ENCODE peak calls at places on chromosomes 1 and 21, in nine cellular contexts. D, R, N, K, W, J, Z, X and H are unnamed samples.

GRCh38 chr1:18765725-18766124 is 93.7 kb downstream of the TAS1R2 start:
- DNase-seq in R (no peak), X (no peak), K (no peak), J (no peak), Z (no peak), D (no peak), W (no peak), N (no peak), H (no peak)

GRCh38 chr1:159054427-159054826 is 22.1 kb downstream of the AIM2 start:
- DNase-seq in W (no peak), R (no peak), Z (no peak), X (no peak), N (no peak), J (no peak), D (no peak), K (no peak), H (no peak)

GRCh38 chr1:30745834-30746208 is 11.8 kb downstream of the LAPTM5 start:
- DNase-seq in W (no peak), X (no peak), N (no peak), Z (no peak), J (no peak), D (no peak), K (no peak), R (no peak), H (no peak)

GRCh38 chr1:145994391-145995120 is 1.8 kb downstream of the TXNIP start:
- DNase-seq in R (peak; percentile 25), W (no peak), Z (no peak), K (no peak), J (no peak), X (peak; percentile 33), N (no peak), D (no peak), H (peak; percentile 65)

GRCh38 chr1:26542781-26543443 is 13.4 kb downstream of the RPS6KA1 start:
- DNase-seq in K (no peak), J (no peak), Z (no peak), D (no peak), R (no peak), N (no peak), W (peak; percentile 36), X (no peak), H (peak; percentile 91)

GRCh38 chr1:201859424-201859823 is 29.3 kb upstream of the SHISA4 start:
- DNase-seq in N (no peak), D (no peak), K (no peak), Z (no peak), W (no peak), J (peak; percentile 78), X (no peak), R (no peak), H (no peak)

GRCh38 chr1:99756598-99756997 is 9.8 kb downstream of the FRRS1 start:
- DNase-seq in J (no peak), N (no peak), W (no peak), K (no peak), R (no peak), Z (no peak), D (no peak), X (no peak), H (no peak)

GRCh38 chr21:14072761-14073535 is 137.8 kb downstream of the LIPI start:
- DNase-seq in N (no peak), J (no peak), D (peak; percentile 33), W (no peak), Z (no peak), K (no peak), R (no peak), X (no peak), H (no peak)

GRCh38 chr1:7586031-7586941 is 184.8 kb upstream of the VAMP3 start:
- DNase-seq in K (peak; percentile 17), W (no peak), D (no peak), J (no peak), Z (no peak), R (no peak), N (no peak), X (no peak), H (no peak)

GRCh38 chr21:36627242-36627641 is 71.7 kb upstream of the SIM2 start:
- DNase-seq in Z (no peak), X (no peak), W (no peak), K (no peak), N (no peak), J (peak; percentile 79), R (no peak), D (no peak), H (no peak)

GRCh38 chr1:222404710-222405109 is 143.2 kb downstream of the HHIPL2 start:
- DNase-seq in N (peak; percentile 47), W (peak; percentile 22), J (no peak), R (no peak), D (no peak), Z (no peak), X (no peak), K (no peak), H (no peak)

GRCh38 chr1:114510235-114511047 is 562 bp downstream of the TRIM33 start:
- DNase-seq in J (peak; percentile 43), W (peak; percentile 87), R (peak; percentile 40), Z (peak; percentile 60), K (peak; percentile 39), X (peak; percentile 41), N (no peak), D (peak; percentile 46), H (peak; percentile 72)

GRCh38 chr1:110033421-110033820 is 1.0 kb upstream of the STRIP1 start:
- DNase-seq in R (no peak), X (no peak), K (no peak), N (no peak), J (no peak), D (no peak), Z (no peak), W (no peak), H (no peak)

GRCh38 chr1:58968360-58968952 is 184.6 kb upstream of the JUN start:
- DNase-seq in J (peak; percentile 58), D (no peak), Z (no peak), N (peak; percentile 49), K (no peak), R (no peak), X (peak; percentile 4), W (peak; percentile 68), H (no peak)

GRCh38 chr1:46690931-46691411 is 19.3 kb downstream of the TEX38 start:
- DNase-seq in N (no peak), D (no peak), J (no peak), X (no peak), R (no peak), Z (no peak), K (no peak), W (no peak), H (no peak)